ENCODE peak calls at places on chromosome 21, in eight cellular contexts. One of them, this sample, is unnamed.

GRCh38 chr21:32335601-32336575 is 37.2 kb downstream of the MRAP start:
- DNase-seq in left lung: no peak
- DNase-seq in NK-92 treated with Interleukin-12 subunit alpha and Interleukin-12 subunit beta, amount 100 ng/mL, for 24 hours: no peak
- DNase-seq in memory B cell: no peak
- DNase-seq in fibroblast of pulmonary artery: peak
- DNase-seq in Caki2: no peak
- DNase-seq in T1000: no peak
- DNase-seq in AG20443: peak
- DNase-seq in this sample: peak

GRCh38 chr21:33622253-33622652 is 19.3 kb downstream of the CRYZL1 start:
- DNase-seq in fibroblast of pulmonary artery: no peak
- DNase-seq in AG20443: no peak
- DNase-seq in memory B cell: no peak
- DNase-seq in left lung: no peak
- DNase-seq in NK-92 treated with Interleukin-12 subunit alpha and Interleukin-12 subunit beta, amount 100 ng/mL, for 24 hours: no peak
- DNase-seq in T1000: no peak
- DNase-seq in Caki2: no peak
- DNase-seq in this sample: no peak

GRCh38 chr21:43189936-43190335 is 21.1 kb downstream of the CRYAA start:
- DNase-seq in left lung: no peak
- DNase-seq in Caki2: no peak
- DNase-seq in memory B cell: peak
- DNase-seq in fibroblast of pulmonary artery: no peak
- DNase-seq in NK-92 treated with Interleukin-12 subunit alpha and Interleukin-12 subunit beta, amount 100 ng/mL, for 24 hours: no peak
- DNase-seq in T1000: no peak
- DNase-seq in AG20443: no peak
- DNase-seq in this sample: no peak

GRCh38 chr21:43603641-43604504 is 55.4 kb downstream of the HSF2BP start:
- DNase-seq in left lung: no peak
- DNase-seq in AG20443: peak
- DNase-seq in Caki2: no peak
- DNase-seq in fibroblast of pulmonary artery: peak
- DNase-seq in T1000: no peak
- DNase-seq in NK-92 treated with Interleukin-12 subunit alpha and Interleukin-12 subunit beta, amount 100 ng/mL, for 24 hours: no peak
- DNase-seq in memory B cell: no peak
- DNase-seq in this sample: peak

GRCh38 chr21:41641821-41642368 is 125.0 kb downstream of the RIPK4 start:
- DNase-seq in Caki2: peak
- DNase-seq in T1000: peak
- DNase-seq in memory B cell: no peak
- DNase-seq in AG20443: peak
- DNase-seq in NK-92 treated with Interleukin-12 subunit alpha and Interleukin-12 subunit beta, amount 100 ng/mL, for 24 hours: no peak
- DNase-seq in fibroblast of pulmonary artery: peak
- DNase-seq in left lung: no peak
- DNase-seq in this sample: peak

GRCh38 chr21:33817663-33818433 is 97.8 kb downstream of the ATP5PO start:
- DNase-seq in fibroblast of pulmonary artery: no peak
- DNase-seq in Caki2: no peak
- DNase-seq in memory B cell: no peak
- DNase-seq in AG20443: no peak
- DNase-seq in T1000: no peak
- DNase-seq in left lung: no peak
- DNase-seq in NK-92 treated with Interleukin-12 subunit alpha and Interleukin-12 subunit beta, amount 100 ng/mL, for 24 hours: no peak
- DNase-seq in this sample: peak

GRCh38 chr21:41769933-41770332 is 3.1 kb upstream of the RIPK4 start:
- DNase-seq in memory B cell: no peak
- DNase-seq in NK-92 treated with Interleukin-12 subunit alpha and Interleukin-12 subunit beta, amount 100 ng/mL, for 24 hours: no peak
- DNase-seq in fibroblast of pulmonary artery: no peak
- DNase-seq in T1000: no peak
- DNase-seq in left lung: no peak
- DNase-seq in Caki2: no peak
- DNase-seq in AG20443: no peak
- DNase-seq in this sample: no peak

GRCh38 chr21:28207776-28208175 is 784.9 kb downstream of the LTN1 start:
- DNase-seq in fibroblast of pulmonary artery: peak
- DNase-seq in NK-92 treated with Interleukin-12 subunit alpha and Interleukin-12 subunit beta, amount 100 ng/mL, for 24 hours: no peak
- DNase-seq in left lung: no peak
- DNase-seq in Caki2: no peak
- DNase-seq in memory B cell: no peak
- DNase-seq in AG20443: peak
- DNase-seq in T1000: peak
- DNase-seq in this sample: peak

GRCh38 chr21:35198982-35199732 is 150.1 kb upstream of the RUNX1 start:
- DNase-seq in memory B cell: no peak
- DNase-seq in left lung: no peak
- DNase-seq in NK-92 treated with Interleukin-12 subunit alpha and Interleukin-12 subunit beta, amount 100 ng/mL, for 24 hours: no peak
- DNase-seq in Caki2: no peak
- DNase-seq in fibroblast of pulmonary artery: no peak
- DNase-seq in AG20443: no peak
- DNase-seq in T1000: no peak
- DNase-seq in this sample: no peak

GRCh38 chr21:15495965-15496364 is 233.8 kb upstream of the USP25 start:
- DNase-seq in T1000: no peak
- DNase-seq in AG20443: no peak
- DNase-seq in memory B cell: no peak
- DNase-seq in fibroblast of pulmonary artery: peak
- DNase-seq in left lung: no peak
- DNase-seq in Caki2: no peak
- DNase-seq in NK-92 treated with Interleukin-12 subunit alpha and Interleukin-12 subunit beta, amount 100 ng/mL, for 24 hours: no peak
- DNase-seq in this sample: peak

GRCh38 chr21:23475518-23476189 is 2131.6 kb downstream of the MRPL39 start:
- DNase-seq in fibroblast of pulmonary artery: peak
- DNase-seq in Caki2: no peak
- DNase-seq in NK-92 treated with Interleukin-12 subunit alpha and Interleukin-12 subunit beta, amount 100 ng/mL, for 24 hours: no peak
- DNase-seq in memory B cell: no peak
- DNase-seq in left lung: no peak
- DNase-seq in AG20443: no peak
- DNase-seq in T1000: no peak
- DNase-seq in this sample: peak

GRCh38 chr21:25307489-25307888 is 299.8 kb downstream of the MRPL39 start:
- DNase-seq in Caki2: no peak
- DNase-seq in left lung: no peak
- DNase-seq in NK-92 treated with Interleukin-12 subunit alpha and Interleukin-12 subunit beta, amount 100 ng/mL, for 24 hours: no peak
- DNase-seq in memory B cell: no peak
- DNase-seq in AG20443: peak
- DNase-seq in fibroblast of pulmonary artery: no peak
- DNase-seq in T1000: no peak
- DNase-seq in this sample: no peak

GRCh38 chr21:43352568-43353281 is 74.2 kb downstream of the SIK1 start:
- DNase-seq in left lung: no peak
- DNase-seq in memory B cell: peak
- DNase-seq in fibroblast of pulmonary artery: peak
- DNase-seq in T1000: no peak
- DNase-seq in Caki2: peak
- DNase-seq in AG20443: no peak
- DNase-seq in NK-92 treated with Interleukin-12 subunit alpha and Interleukin-12 subunit beta, amount 100 ng/mL, for 24 hours: no peak
- DNase-seq in this sample: peak

GRCh38 chr21:42232176-42232825 is 13.4 kb downstream of the ABCG1 start:
- DNase-seq in Caki2: no peak
- DNase-seq in AG20443: no peak
- DNase-seq in memory B cell: peak
- DNase-seq in fibroblast of pulmonary artery: no peak
- DNase-seq in T1000: no peak
- DNase-seq in NK-92 treated with Interleukin-12 subunit alpha and Interleukin-12 subunit beta, amount 100 ng/mL, for 24 hours: peak
- DNase-seq in left lung: no peak
- DNase-seq in this sample: no peak

GRCh38 chr21:43347864-43348766 is 78.8 kb downstream of the SIK1 start:
- DNase-seq in fibroblast of pulmonary artery: no peak
- DNase-seq in memory B cell: no peak
- DNase-seq in T1000: no peak
- DNase-seq in AG20443: no peak
- DNase-seq in Caki2: no peak
- DNase-seq in left lung: peak
- DNase-seq in NK-92 treated with Interleukin-12 subunit alpha and Interleukin-12 subunit beta, amount 100 ng/mL, for 24 hours: no peak
- DNase-seq in this sample: no peak

GRCh38 chr21:14889080-14889805 is 175.6 kb downstream of the NRIP1 start:
- DNase-seq in AG20443: peak
- DNase-seq in Caki2: peak
- DNase-seq in NK-92 treated with Interleukin-12 subunit alpha and Interleukin-12 subunit beta, amount 100 ng/mL, for 24 hours: no peak
- DNase-seq in left lung: no peak
- DNase-seq in fibroblast of pulmonary artery: peak
- DNase-seq in T1000: no peak
- DNase-seq in memory B cell: no peak
- DNase-seq in this sample: peak

GRCh38 chr21:15192243-15192642 is 127.4 kb upstream of the NRIP1 start:
- DNase-seq in fibroblast of pulmonary artery: peak
- DNase-seq in AG20443: no peak
- DNase-seq in T1000: no peak
- DNase-seq in NK-92 treated with Interleukin-12 subunit alpha and Interleukin-12 subunit beta, amount 100 ng/mL, for 24 hours: no peak
- DNase-seq in memory B cell: no peak
- DNase-seq in Caki2: no peak
- DNase-seq in left lung: no peak
- DNase-seq in this sample: peak

GRCh38 chr21:32768530-32768929 is 3.0 kb downstream of the PAXBP1 start:
- DNase-seq in memory B cell: no peak
- DNase-seq in AG20443: no peak
- DNase-seq in left lung: no peak
- DNase-seq in T1000: no peak
- DNase-seq in Caki2: no peak
- DNase-seq in NK-92 treated with Interleukin-12 subunit alpha and Interleukin-12 subunit beta, amount 100 ng/mL, for 24 hours: no peak
- DNase-seq in fibroblast of pulmonary artery: no peak
- DNase-seq in this sample: no peak

GRCh38 chr21:34733866-34734265 is 65.1 kb downstream of the CLIC6 start:
- DNase-seq in Caki2: no peak
- DNase-seq in left lung: no peak
- DNase-seq in memory B cell: no peak
- DNase-seq in fibroblast of pulmonary artery: no peak
- DNase-seq in T1000: no peak
- DNase-seq in AG20443: no peak
- DNase-seq in NK-92 treated with Interleukin-12 subunit alpha and Interleukin-12 subunit beta, amount 100 ng/mL, for 24 hours: no peak
- DNase-seq in this sample: no peak